ENCODE peak calls at places on chromosome 21, in five cellular contexts. Z is HEK293T, M is K562, I is epithelial cell of esophagus, N is Caki2. H is an unnamed sample.

GRCh38 chr21:39055167-39055767 is 128.0 kb downstream of the PSMG1 start:
- DNase-seq in Z (no peak), I (no peak), M (no peak), N (no peak), H (no peak)

GRCh38 chr21:33643658-33644311 is 1.5 kb downstream of the ITSN1 start:
- DNase-seq in I (no peak), M (peak), Z (no peak), N (no peak), H (no peak)

GRCh38 chr21:21230672-21231071 is 232.5 kb downstream of the NCAM2 start:
- DNase-seq in N (no peak), I (peak), M (peak), Z (no peak), H (no peak)

GRCh38 chr21:39802226-39802625 is 57.2 kb downstream of the IGSF5 start:
- DNase-seq in M (no peak), N (no peak), Z (no peak), I (no peak), H (no peak)

GRCh38 chr21:38990424-38990794 is 184.7 kb downstream of the ETS2 start:
- DNase-seq in N (no peak), I (no peak), Z (no peak), M (no peak), H (no peak)

GRCh38 chr21:19853061-19853460 is 1145.1 kb upstream of the NCAM2 start:
- DNase-seq in M (no peak), Z (no peak), N (no peak), I (no peak), H (no peak)

GRCh38 chr21:42657676-42658319 is 4.4 kb downstream of the PDE9A start:
- DNase-seq in I (no peak), M (no peak), N (no peak), Z (no peak), H (no peak)

GRCh38 chr21:34835526-34835925 is 166.7 kb downstream of the CLIC6 start:
- DNase-seq in I (no peak), N (no peak), Z (no peak), M (no peak), H (no peak)

GRCh38 chr21:36849461-36849860 is 117.0 kb downstream of the HLCS start:
- DNase-seq in Z (no peak), M (no peak), N (no peak), I (no peak), H (no peak)

GRCh38 chr21:37297364-37297763 is 30.2 kb upstream of the VPS26C start:
- DNase-seq in N (no peak), M (no peak), I (no peak), Z (no peak), H (no peak)

GRCh38 chr21:16419188-16419874 is 689.5 kb downstream of the USP25 start:
- DNase-seq in Z (peak), M (no peak), N (no peak), I (peak), H (peak)

GRCh38 chr21:32366191-32366590 is 26.6 kb downstream of the URB1 start:
- DNase-seq in M (no peak), N (no peak), Z (no peak), I (no peak), H (no peak)

GRCh38 chr21:31235671-31236450 is 108.2 kb downstream of the TIAM1 start:
- DNase-seq in Z (no peak), I (peak), N (peak), M (no peak), H (no peak)

GRCh38 chr21:27713159-27714109 is 746.5 kb upstream of the ADAMTS5 start:
- DNase-seq in M (no peak), N (no peak), I (peak), Z (no peak), H (no peak)

GRCh38 chr21:34190576-34191301 is 117.4 kb downstream of the MRPS6 start:
- DNase-seq in I (no peak), N (no peak), Z (no peak), M (peak), H (no peak)

GRCh38 chr21:32538147-32538792 is 47.1 kb downstream of the TCP10L start:
- DNase-seq in I (no peak), Z (no peak), M (no peak), N (no peak), H (no peak)

GRCh38 chr21:37243961-37244360 is 23.2 kb downstream of the VPS26C start:
- DNase-seq in Z (no peak), N (no peak), I (no peak), M (no peak), H (no peak)

GRCh38 chr21:44532165-44532564 is 7.8 kb downstream of the KRTAP10-1 start:
- DNase-seq in M (no peak), I (no peak), Z (no peak), N (no peak), H (no peak)

GRCh38 chr21:30138483-30138882 is 28.1 kb downstream of the CLDN17 start:
- DNase-seq in M (no peak), Z (no peak), I (no peak), N (no peak), H (no peak)

GRCh38 chr21:43323244-43324005 is 103.5 kb downstream of the SIK1 start:
- DNase-seq in N (no peak), M (no peak), Z (no peak), I (no peak), H (no peak)

GRCh38 chr21:42176864-42177263 is 42.1 kb upstream of the ABCG1 start:
- DNase-seq in M (no peak), Z (no peak), N (no peak), I (no peak), H (no peak)

GRCh38 chr21:45640001-45640887 is 3.3 kb upstream of the PCBP3 start:
- DNase-seq in M (no peak), N (no peak), I (no peak), Z (no peak), H (no peak)

GRCh38 chr21:33198346-33199135 is 31.2 kb upstream of the IFNAR2 start:
- DNase-seq in N (no peak), I (no peak), M (no peak), Z (no peak), H (no peak)

GRCh38 chr21:37463083-37463780 is 96.7 kb downstream of the DYRK1A start:
- DNase-seq in I (peak), Z (no peak), N (peak), M (peak), H (no peak)

GRCh38 chr21:43654806-43655489 is 4.3 kb downstream of the HSF2BP start:
- DNase-seq in Z (no peak), I (peak), M (no peak), N (peak), H (no peak)

GRCh38 chr21:41446571-41446970 is 20.5 kb downstream of the MX1 start:
- DNase-seq in Z (no peak), M (no peak), I (no peak), N (no peak), H (no peak)

GRCh38 chr21:45471229-45472052 is 66.5 kb downstream of the COL18A1 start:
- DNase-seq in I (peak), N (no peak), M (no peak), Z (no peak), H (peak)

GRCh38 chr21:45917241-45917640 is 64.3 kb upstream of the COL6A1 start:
- DNase-seq in N (no peak), M (no peak), I (no peak), Z (no peak), H (no peak)